ENCODE peak calls at places on chromosome 7, in four cellular contexts. M is GM23248, P is OCI-LY7, B is hepatocyte. E is an unnamed sample. For H3K4me1, the result is how much of the 10 kb centered on the place peaks cover.

GRCh38 chr7:91228327-91228726 is 35.9 kb upstream of the FZD1 start:
- DNase-seq in P (no peak), M (peak), B (no peak), E (peak)

GRCh38 chr7:73960548-73960947 is 67.4 kb upstream of the ELN start:
- DNase-seq in B (no peak), M (no peak), P (no peak), E (peak)

GRCh38 chr7:1404881-1405548 is 54.3 kb downstream of the MICALL2 start:
- DNase-seq in M (no peak), B (no peak), P (no peak), E (no peak)

GRCh38 chr7:57769131-57769530 is 319.2 kb downstream of the ZNF716 start:
- DNase-seq in B (no peak), M (no peak), P (no peak), E (no peak)

GRCh38 chr7:148982596-148983219 is 45.6 kb downstream of the PDIA4 start:
- DNase-seq in B (peak), M (peak), P (peak), E (peak)

GRCh38 chr7:78420001-78420400 is 621.4 kb downstream of the PHTF2 start:
- DNase-seq in M (no peak), P (no peak), B (no peak), E (no peak)

GRCh38 chr7:129611246-129612111 is at the start of gene NRF1:
- DNase-seq in M (peak), B (peak), P (peak), E (peak)

GRCh38 chr7:107846324-107846723 is 43.3 kb upstream of the SLC26A3 start:
- DNase-seq in M (no peak), P (no peak), B (no peak), E (no peak)

GRCh38 chr7:66639773-66640172 is 11.1 kb downstream of the KCTD7 start:
- DNase-seq in P (no peak), M (no peak), B (no peak), E (no peak)

GRCh38 chr7:99021941-99022560 is 121.9 kb downstream of the SMURF1 start:
- DNase-seq in B (no peak), M (no peak), P (no peak), E (peak)

GRCh38 chr7:19376591-19376990 is 231.4 kb upstream of the FERD3L start:
- DNase-seq in M (no peak), P (no peak), B (peak), E (no peak)

GRCh38 chr7:94405506-94405905 is 10.8 kb downstream of the COL1A2 start:
- DNase-seq in B (no peak), P (no peak), M (peak), E (no peak)

GRCh38 chr7:102836206-102836938 is 76.4 kb upstream of the LRRC17 start:
- DNase-seq in B (peak), M (peak), P (no peak), E (peak)

DNA sequence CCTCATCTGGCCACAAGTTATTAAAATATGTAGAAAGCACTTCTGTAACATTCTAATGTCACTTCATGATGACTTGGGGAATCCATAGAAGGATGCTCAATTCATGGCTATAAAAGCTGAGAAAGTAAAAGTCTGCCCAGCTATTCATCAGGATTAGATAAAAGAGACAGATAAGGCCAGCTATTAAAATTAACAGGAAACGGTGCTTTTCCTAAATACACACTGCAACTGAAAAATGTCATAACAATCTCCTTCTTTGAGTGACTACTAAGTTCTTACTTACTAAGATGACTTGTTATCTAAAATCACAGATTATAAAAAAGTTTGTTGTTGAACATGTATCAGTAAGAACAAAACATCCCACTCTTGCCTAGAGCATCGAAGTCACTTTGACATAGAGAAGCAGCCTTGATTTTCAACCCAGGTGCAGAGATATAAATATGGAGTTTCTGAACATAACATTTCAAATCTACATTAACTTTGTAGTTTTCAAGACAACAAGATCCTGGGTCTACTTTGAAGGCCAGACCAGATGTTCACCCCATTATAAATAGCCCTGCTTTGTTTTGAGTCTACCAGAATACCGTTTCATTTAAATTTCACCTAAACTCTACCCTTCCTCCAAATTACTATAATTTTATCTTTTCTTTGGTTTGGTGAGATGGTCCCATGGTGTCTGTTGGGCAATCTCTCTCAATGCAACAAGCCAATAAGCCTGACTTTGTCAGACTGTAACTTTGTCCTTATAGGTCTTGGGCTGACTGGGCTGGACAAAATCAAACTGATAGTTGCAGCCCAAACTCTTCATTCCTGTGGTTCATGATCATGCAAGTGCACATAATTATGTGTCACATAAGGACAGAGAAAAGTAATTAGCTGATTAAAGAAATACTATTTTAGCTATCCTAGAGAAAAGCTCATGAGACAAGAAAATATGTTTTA is 24.0 kb downstream of the HYCC1 start:
- DNase-seq in P (peak), M (peak), B (no peak), E (no peak)
- H3K27ac ChIP-seq in P (peak), M (peak), B (no peak), E (no peak)

DNA sequence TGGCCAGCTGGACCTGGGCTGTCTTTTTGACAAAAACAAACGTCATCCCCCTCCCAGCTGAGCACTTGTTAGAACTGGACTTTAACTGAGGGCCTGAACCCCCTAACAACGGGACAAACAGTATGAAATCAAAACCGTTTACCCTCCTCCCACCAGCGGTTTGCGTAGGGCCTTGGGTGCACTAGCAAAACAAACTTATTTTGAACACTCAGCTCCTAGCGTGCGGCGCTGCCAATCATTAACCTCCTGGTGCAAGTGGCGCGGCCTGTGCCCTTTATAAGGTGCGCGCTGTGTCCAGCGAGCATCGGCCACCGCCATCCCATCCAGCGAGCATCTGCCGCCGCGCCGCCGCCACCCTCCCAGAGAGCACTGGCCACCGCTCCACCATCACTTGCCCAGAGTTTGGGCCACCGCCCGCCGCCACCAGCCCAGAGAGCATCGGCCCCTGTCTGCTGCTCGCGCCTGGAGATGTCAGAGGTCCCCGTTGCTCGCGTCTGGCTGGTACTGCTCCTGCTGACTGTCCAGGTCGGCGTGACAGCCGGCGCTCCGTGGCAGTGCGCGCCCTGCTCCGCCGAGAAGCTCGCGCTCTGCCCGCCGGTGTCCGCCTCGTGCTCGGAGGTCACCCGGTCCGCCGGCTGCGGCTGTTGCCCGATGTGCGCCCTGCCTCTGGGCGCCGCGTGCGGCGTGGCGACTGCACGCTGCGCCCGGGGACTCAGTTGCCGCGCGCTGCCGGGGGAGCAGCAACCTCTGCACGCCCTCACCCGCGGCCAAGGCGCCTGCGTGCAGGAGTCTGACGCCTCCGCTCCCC is at the start of gene IGFBP1:
- DNase-seq in M (peak), P (no peak), B (peak), E (no peak)
- TF ChIP-seq EZH2phosphoT487 in M (no peak), P (no peak), B (no peak), E (no peak)

GRCh38 chr7:55448526-55448925 is 83.4 kb downstream of the LANCL2 start:
- DNase-seq in B (no peak), P (no peak), M (no peak), E (no peak)
- H3K4me1 ChIP-seq in B (under half), P (under half), M (under half), E (under half)

GRCh38 chr7:143507534-143507933 is 29.9 kb downstream of the TAS2R41 start:
- DNase-seq in B (no peak), P (no peak), M (no peak), E (no peak)

GRCh38 chr7:143505845-143506244 is 28.2 kb downstream of the TAS2R41 start:
- DNase-seq in P (no peak), B (no peak), M (peak), E (no peak)

GRCh38 chr7:143504937-143505297 is 27.2 kb downstream of the TAS2R41 start:
- DNase-seq in M (peak), P (no peak), B (no peak), E (peak)

GRCh38 chr7:143504215-143504936 is 26.7 kb downstream of the TAS2R41 start:
- DNase-seq in B (no peak), P (no peak), M (no peak), E (no peak)

GRCh38 chr7:143507094-143507518 is 29.4 kb downstream of the TAS2R41 start:
- DNase-seq in P (no peak), M (no peak), B (no peak), E (no peak)
- H3K27ac ChIP-seq in P (no peak), M (no peak), B (no peak), E (no peak)

GRCh38 chr7:4880218-4880617 is 3.3 kb downstream of the RADIL start:
- DNase-seq in M (no peak), B (no peak), P (no peak), E (no peak)

GRCh38 chr7:4876586-4876985 is 6.9 kb downstream of the RADIL start:
- DNase-seq in P (no peak), B (no peak), M (no peak), E (no peak)

GRCh38 chr7:4882169-4882741 is 1.3 kb downstream of the RADIL start:
- DNase-seq in M (peak), B (peak), P (no peak), E (peak)

GRCh38 chr7:4878336-4879335 is 4.9 kb downstream of the RADIL start:
- DNase-seq in B (no peak), P (no peak), M (no peak), E (no peak)

DNA sequence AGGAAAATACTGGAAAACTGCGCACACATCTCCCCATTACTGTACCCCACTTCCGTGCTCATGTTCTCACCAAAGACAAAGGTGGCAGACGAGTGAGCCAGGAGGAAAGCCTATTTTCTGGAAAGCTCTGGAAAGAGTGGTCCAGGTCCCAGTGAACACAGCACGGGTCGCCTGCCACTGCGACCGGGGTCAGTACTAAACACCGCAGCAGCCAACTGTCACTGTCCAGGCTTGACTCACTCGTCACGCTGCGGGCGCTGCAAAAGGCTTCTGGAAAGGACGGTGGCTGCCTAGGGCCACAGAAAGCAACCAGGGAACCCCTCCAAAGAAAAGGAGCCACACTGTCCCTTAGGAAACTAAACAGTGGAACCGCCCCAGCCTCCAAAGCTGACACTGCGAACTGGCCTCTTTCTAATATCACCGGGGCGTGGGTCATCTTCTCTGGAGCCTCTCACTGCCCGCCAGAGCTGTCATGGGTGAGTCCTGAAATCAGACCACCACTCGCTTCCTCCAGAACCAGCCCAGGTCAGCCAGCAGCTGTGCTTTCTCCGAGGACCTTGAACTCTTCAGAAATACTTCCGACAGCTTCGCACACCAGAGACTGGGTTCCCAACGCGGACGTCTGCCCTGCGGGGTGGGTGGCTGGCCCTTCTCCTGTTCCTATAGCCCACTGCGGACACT is 4.0 kb downstream of the RADIL start:
- DNase-seq in P (no peak), M (no peak), B (no peak), E (no peak)
- TF ChIP-seq EZH2phosphoT487 in P (no peak), M (no peak), B (no peak), E (no peak)

GRCh38 chr7:9031386-9031785 is 598.0 kb downstream of the NXPH1 start:
- DNase-seq in P (no peak), M (no peak), B (no peak), E (no peak)
- H3K4me1 ChIP-seq in P (under half), M (under half), B (under half), E (under half)

DNA sequence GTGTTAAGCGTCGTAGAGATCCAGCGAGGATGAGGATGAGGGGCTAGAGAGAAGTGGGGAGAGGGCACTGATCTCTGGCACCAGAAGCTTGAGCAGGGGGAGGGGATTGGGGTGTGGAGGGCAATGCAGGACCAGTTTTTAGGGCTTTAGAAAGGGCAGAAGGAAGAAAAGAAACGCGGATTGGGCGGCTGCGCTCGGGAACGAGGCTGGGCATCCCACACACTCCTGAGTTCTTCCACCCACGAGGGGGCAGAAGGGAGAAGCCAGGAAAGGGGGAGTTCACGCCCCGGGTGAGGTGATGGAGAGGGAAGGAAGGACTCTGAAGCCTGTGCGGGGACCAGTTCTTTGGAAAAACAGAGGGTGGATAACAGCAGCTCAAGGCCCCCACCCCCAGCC is 6.1 kb upstream of the VGF start:
- DNase-seq in M (no peak), P (no peak), B (no peak), E (no peak)
- H3K27ac ChIP-seq in M (no peak), P (no peak), B (no peak), E (no peak)

DNA sequence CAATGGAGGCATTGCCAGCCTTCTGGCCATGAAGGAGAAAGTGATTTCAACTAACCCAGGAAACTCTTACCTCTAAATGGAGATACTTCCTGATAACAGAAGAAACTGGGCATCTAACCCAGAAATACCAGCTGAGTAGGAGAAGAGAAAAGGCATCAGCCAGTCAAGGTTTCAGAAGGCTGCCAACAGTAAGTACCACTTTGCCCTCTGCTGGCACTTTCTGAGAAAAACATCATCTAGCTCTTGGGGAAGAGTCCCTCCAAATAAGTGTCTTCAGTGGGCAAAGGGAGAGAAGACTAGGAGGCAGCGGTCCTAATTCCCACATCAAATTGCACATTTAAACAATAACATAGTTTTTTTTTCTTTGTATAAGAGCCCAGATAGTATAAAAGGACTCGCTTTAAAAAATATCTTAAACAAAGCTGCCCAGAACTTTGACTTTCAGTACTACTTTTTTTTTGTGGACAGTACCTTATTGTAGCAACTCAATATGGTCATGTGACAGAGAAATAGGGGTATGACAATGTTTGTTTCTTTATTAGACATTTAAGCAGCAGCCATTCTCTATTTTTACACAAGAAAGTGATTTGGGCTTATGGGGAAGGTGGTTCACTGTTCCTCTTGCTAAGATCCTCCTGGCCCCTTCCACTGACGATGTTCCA is 157.3 kb downstream of the CTTNBP2 start:
- DNase-seq in B (peak), M (peak), P (peak), E (peak)
- TF ChIP-seq EZH2phosphoT487 in B (no peak), M (no peak), P (no peak), E (no peak)